ENCODE peak calls at places on chromosomes 6 and 20, in ten cellular contexts. G is Ammon's horn; L is mesendoderm; Z is AG08395; P is breast epithelium; D is astrocyte of the cerebellum; V is T-helper 17 cell; C is iris pigment epithelial cell; X is stimulated activated CD4-positive, alpha-beta T cell treated with anti-CD3 and anti-CD28 coated beads, Interleukin-2, amount 100 ng/mL, for 48 hours; A is PC-9. T is an unnamed sample.

GRCh38 chr20:16606468-16606867 is 33.2 kb upstream of the KIF16B start:
- DNase-seq in G (no peak), L (no peak), Z (no peak), P (no peak), D (no peak), V (no peak), C (no peak), X (no peak), A (no peak), T (no peak)

GRCh38 chr20:54356726-54357235 is 118.6 kb upstream of the DOK5 start:
- DNase-seq in G (no peak), L (no peak), Z (no peak), P (no peak), D (no peak), V (no peak), C (no peak), X (no peak), A (no peak), T (peak)

GRCh38 chr6:55694148-55694547 is 115.2 kb upstream of the HMGCLL1 start:
- DNase-seq in G (no peak), L (peak), Z (peak), P (no peak), D (peak), V (no peak), C (peak), X (no peak), A (peak), T (no peak)

GRCh38 chr20:34079818-34080217 is 32.2 kb downstream of the EIF2S2 start:
- DNase-seq in G (no peak), L (no peak), Z (no peak), P (no peak), D (no peak), V (no peak), C (no peak), X (no peak), A (no peak), T (no peak)

GRCh38 chr6:158008894-158009891 is 27.5 kb downstream of the SYNJ2 start:
- DNase-seq in G (peak), L (no peak), Z (peak), P (peak), D (no peak), V (no peak), C (peak), X (no peak), A (no peak), T (peak)

GRCh38 chr20:63572788-63573738 is 976 bp downstream of the HELZ2 start:
- DNase-seq in G (no peak), L (peak), Z (no peak), P (no peak), D (no peak), V (no peak), C (no peak), X (no peak), A (no peak), T (no peak)

GRCh38 chr6:117276778-117277177 is 11.4 kb downstream of the VGLL2 start:
- DNase-seq in G (no peak), L (no peak), Z (no peak), P (no peak), D (no peak), V (no peak), C (no peak), X (no peak), A (no peak), T (no peak)

GRCh38 chr6:119312875-119313338 is 36.7 kb downstream of the MAN1A1 start:
- DNase-seq in G (no peak), L (peak), Z (no peak), P (no peak), D (no peak), V (no peak), C (no peak), X (peak), A (no peak), T (no peak)

GRCh38 chr6:45709834-45710233 is 305.8 kb downstream of the CLIC5 start:
- DNase-seq in G (no peak), L (no peak), Z (no peak), P (no peak), D (no peak), V (no peak), C (no peak), X (no peak), A (no peak), T (no peak)

GRCh38 chr6:137271245-137272183 is 52.3 kb upstream of the IFNGR1 start:
- DNase-seq in G (peak), L (peak), Z (peak), P (no peak), D (peak), V (no peak), C (peak), X (no peak), A (no peak), T (peak)

GRCh38 chr6:25963426-25964123 is 973 bp downstream of the TRIM38 start:
- DNase-seq in G (no peak), L (peak), Z (peak), P (no peak), D (no peak), V (no peak), C (peak), X (no peak), A (peak), T (no peak)

GRCh38 chr20:15162061-15162740 is 824.8 kb upstream of the FLRT3 start:
- DNase-seq in G (no peak), L (no peak), Z (peak), P (no peak), D (no peak), V (no peak), C (no peak), X (no peak), A (no peak), T (no peak)

GRCh38 chr20:33119725-33120720 is 40.6 kb downstream of the BPIFB4 start:
- DNase-seq in G (no peak), L (no peak), Z (no peak), P (no peak), D (no peak), V (no peak), C (no peak), X (no peak), A (no peak), T (no peak)

GRCh38 chr6:100456881-100457220 is 7.9 kb downstream of the SIM1 start:
- DNase-seq in G (no peak), L (no peak), Z (no peak), P (no peak), D (no peak), V (no peak), C (no peak), X (no peak), A (no peak), T (no peak)

GRCh38 chr6:4577406-4577805 is 198.8 kb upstream of the CDYL start:
- DNase-seq in G (peak), L (no peak), Z (peak), P (no peak), D (peak), V (no peak), C (peak), X (no peak), A (no peak), T (no peak)

GRCh38 chr6:52507557-52508260 is 69.2 kb downstream of the TRAM2 start:
- DNase-seq in G (no peak), L (no peak), Z (peak), P (no peak), D (no peak), V (no peak), C (no peak), X (no peak), A (no peak), T (no peak)

GRCh38 chr20:19077370-19078220 is 134.8 kb upstream of the SLC24A3 start:
- DNase-seq in G (no peak), L (peak), Z (no peak), P (no peak), D (no peak), V (no peak), C (no peak), X (no peak), A (no peak), T (no peak)

GRCh38 chr20:62117658-62118057 is 4.6 kb upstream of the LSM14B start:
- DNase-seq in G (no peak), L (no peak), Z (no peak), P (no peak), D (no peak), V (peak), C (no peak), X (no peak), A (no peak), T (no peak)

GRCh38 chr6:45192556-45192955 is 135.6 kb upstream of the RUNX2 start:
- DNase-seq in G (no peak), L (no peak), Z (peak), P (no peak), D (peak), V (no peak), C (peak), X (no peak), A (no peak), T (no peak)

GRCh38 chr6:84414531-84414930 is 187.1 kb upstream of the CEP162 start:
- DNase-seq in G (no peak), L (no peak), Z (no peak), P (no peak), D (no peak), V (no peak), C (no peak), X (no peak), A (no peak), T (no peak)

GRCh38 chr6:34858681-34859080 is 29.2 kb downstream of the TAF11 start:
- DNase-seq in G (no peak), L (peak), Z (no peak), P (no peak), D (no peak), V (no peak), C (no peak), X (no peak), A (no peak), T (no peak)

GRCh38 chr6:20879526-20879925 is 345.3 kb downstream of the CDKAL1 start:
- DNase-seq in G (no peak), L (no peak), Z (no peak), P (no peak), D (peak), V (no peak), C (peak), X (no peak), A (no peak), T (no peak)

GRCh38 chr6:38638941-38639497 is 710 bp downstream of the BTBD9 start:
- DNase-seq in G (peak), L (no peak), Z (peak), P (peak), D (no peak), V (peak), C (peak), X (peak), A (peak), T (peak)

GRCh38 chr6:2558098-2558770 is 192.5 kb downstream of the MYLK4 start:
- DNase-seq in G (no peak), L (no peak), Z (no peak), P (no peak), D (no peak), V (no peak), C (no peak), X (no peak), A (no peak), T (no peak)

GRCh38 chr20:21607971-21608735 is 94.3 kb upstream of the NKX2-2 start:
- DNase-seq in G (peak), L (no peak), Z (no peak), P (peak), D (no peak), V (no peak), C (no peak), X (no peak), A (peak), T (peak)

GRCh38 chr20:24611360-24612140 is 142.1 kb downstream of the SYNDIG1 start:
- DNase-seq in G (no peak), L (no peak), Z (no peak), P (no peak), D (no peak), V (no peak), C (no peak), X (no peak), A (no peak), T (no peak)

GRCh38 chr6:28907394-28907793 is 16.4 kb downstream of the TRIM27 start:
- DNase-seq in G (no peak), L (no peak), Z (no peak), P (no peak), D (no peak), V (no peak), C (peak), X (no peak), A (no peak), T (no peak)

GRCh38 chr20:1108437-1108920 is 9.9 kb upstream of the PSMF1 start:
- DNase-seq in G (peak), L (peak), Z (peak), P (no peak), D (no peak), V (peak), C (peak), X (peak), A (peak), T (peak)

GRCh38 chr6:82397962-82398692 is 34.5 kb downstream of the TPBG start:
- DNase-seq in G (no peak), L (no peak), Z (peak), P (no peak), D (peak), V (no peak), C (peak), X (no peak), A (no peak), T (no peak)

GRCh38 chr20:46652699-46653098 is 1.4 kb upstream of the SLC13A3 start:
- DNase-seq in G (no peak), L (no peak), Z (no peak), P (no peak), D (no peak), V (no peak), C (peak), X (no peak), A (no peak), T (no peak)

T was measured in cerebellar cortex.